ENCODE peak calls at places on chromosomes 12 and 14, in four cellular contexts. C, W, J and F are unnamed samples.

GRCh38 chr12:44299524-44299923 is 463.6 kb downstream of the TMEM117 start:
- DNase-seq in C (no peak), W (no peak), J (no peak), F (no peak)

GRCh38 chr12:84974177-84974815 is 61.7 kb upstream of the SLC6A15 start:
- DNase-seq in C (no peak), W (no peak), J (no peak), F (peak)

GRCh38 chr12:94714378-94714777 is 64.0 kb upstream of the TMCC3 start:
- DNase-seq in C (peak), W (no peak), J (no peak), F (peak)

GRCh38 chr14:69259531-69260245 is at the start of gene GALNT16:
- DNase-seq in C (peak), W (peak), J (no peak), F (peak)

GRCh38 chr12:25592725-25593495 is 39.8 kb upstream of the LMNTD1 start:
- DNase-seq in C (no peak), W (no peak), J (no peak), F (no peak)

GRCh38 chr14:24605435-24606190 is 3.9 kb downstream of the GZMH start:
- DNase-seq in C (no peak), W (peak), J (peak), F (no peak)

GRCh38 chr12:113942209-113942608 is 23.9 kb downstream of the RBM19 start:
- DNase-seq in C (no peak), W (no peak), J (no peak), F (no peak)

GRCh38 chr12:118189761-118190181 is 53.8 kb downstream of the PEBP1 start:
- DNase-seq in C (peak), W (peak), J (no peak), F (peak)

GRCh38 chr12:65280306-65280705 is 1.8 kb downstream of the MSRB3 start:
- DNase-seq in C (peak), W (peak), J (no peak), F (peak)

GRCh38 chr12:56046027-56046780 is 4.5 kb downstream of the RPS26 start:
- DNase-seq in C (no peak), W (no peak), J (no peak), F (no peak)